ENCODE peak calls at places on chromosomes 4 and X, in five cellular contexts. One of them, this sample, is unnamed.

GRCh38 chr4:74503580-74503979 is 58.6 kb downstream of the AREG start:
- DNase-seq in GM12865: no peak
- DNase-seq in AG04449: no peak
- DNase-seq in astrocyte of the cerebellum: no peak
- DNase-seq in lower lobe of right lung: no peak
- DNase-seq in this sample: no peak

GRCh38 chr4:11487876-11488545 is 59.3 kb upstream of the HS3ST1 start:
- DNase-seq in GM12865: no peak
- DNase-seq in AG04449: no peak
- DNase-seq in astrocyte of the cerebellum: peak
- DNase-seq in lower lobe of right lung: no peak
- DNase-seq in this sample: no peak

GRCh38 chr4:11765849-11766453 is 337.3 kb upstream of the HS3ST1 start:
- DNase-seq in GM12865: peak
- DNase-seq in AG04449: no peak
- DNase-seq in astrocyte of the cerebellum: peak
- DNase-seq in lower lobe of right lung: no peak
- DNase-seq in this sample: no peak

GRCh38 chrX:45129055-45129454 is 71.6 kb downstream of the DIPK2B start:
- DNase-seq in GM12865: no peak
- DNase-seq in AG04449: no peak
- DNase-seq in astrocyte of the cerebellum: no peak
- DNase-seq in lower lobe of right lung: no peak
- DNase-seq in this sample: no peak

GRCh38 chrX:44012484-44013096 is 39.4 kb upstream of the NDP start:
- DNase-seq in GM12865: no peak
- DNase-seq in AG04449: peak
- DNase-seq in astrocyte of the cerebellum: peak
- DNase-seq in lower lobe of right lung: peak
- DNase-seq in this sample: no peak

GRCh38 chr4:120809518-120809917 is 113.0 kb downstream of the PRDM5 start:
- DNase-seq in GM12865: no peak
- DNase-seq in AG04449: no peak
- DNase-seq in astrocyte of the cerebellum: no peak
- DNase-seq in lower lobe of right lung: no peak
- DNase-seq in this sample: no peak

GRCh38 chr4:3489451-3489962 is 26.4 kb downstream of the DOK7 start:
- DNase-seq in GM12865: peak
- DNase-seq in AG04449: no peak
- DNase-seq in astrocyte of the cerebellum: no peak
- DNase-seq in lower lobe of right lung: no peak
- DNase-seq in this sample: no peak

GRCh38 chr4:22556411-22556969 is 40.6 kb upstream of the ADGRA3 start:
- DNase-seq in GM12865: no peak
- DNase-seq in AG04449: no peak
- DNase-seq in astrocyte of the cerebellum: no peak
- DNase-seq in lower lobe of right lung: no peak
- DNase-seq in this sample: no peak

GRCh38 chrX:26262121-26262523 is 46.2 kb downstream of the MAGEB5 start:
- DNase-seq in GM12865: no peak
- DNase-seq in AG04449: no peak
- DNase-seq in astrocyte of the cerebellum: peak
- DNase-seq in lower lobe of right lung: no peak
- DNase-seq in this sample: no peak

GRCh38 chrX:39133971-39134370 is 332.7 kb downstream of the MID1IP1 start:
- DNase-seq in GM12865: peak
- DNase-seq in AG04449: no peak
- DNase-seq in astrocyte of the cerebellum: no peak
- DNase-seq in lower lobe of right lung: no peak
- DNase-seq in this sample: no peak

GRCh38 chr4:148649669-148650331 is 207.6 kb upstream of the NR3C2 start:
- DNase-seq in GM12865: no peak
- DNase-seq in AG04449: no peak
- DNase-seq in astrocyte of the cerebellum: no peak
- DNase-seq in lower lobe of right lung: no peak
- DNase-seq in this sample: no peak

GRCh38 chrX:19888419-19888879 is 1.0 kb upstream of the SH3KBP1 start:
- DNase-seq in GM12865: peak
- DNase-seq in AG04449: no peak
- DNase-seq in astrocyte of the cerebellum: peak
- DNase-seq in lower lobe of right lung: no peak
- DNase-seq in this sample: peak

GRCh38 chrX:19886375-19886774 is 1.0 kb downstream of the SH3KBP1 start:
- DNase-seq in GM12865: no peak
- DNase-seq in AG04449: no peak
- DNase-seq in astrocyte of the cerebellum: no peak
- DNase-seq in lower lobe of right lung: no peak
- DNase-seq in this sample: no peak

GRCh38 chrX:19893722-19894121 is 6.3 kb upstream of the SH3KBP1 start:
- DNase-seq in GM12865: no peak
- DNase-seq in AG04449: peak
- DNase-seq in astrocyte of the cerebellum: peak
- DNase-seq in lower lobe of right lung: no peak
- DNase-seq in this sample: no peak

GRCh38 chrX:19886888-19887531 is 390 bp downstream of the SH3KBP1 start:
- DNase-seq in GM12865: no peak
- DNase-seq in AG04449: no peak
- DNase-seq in astrocyte of the cerebellum: no peak
- DNase-seq in lower lobe of right lung: peak
- DNase-seq in this sample: peak

DNA sequence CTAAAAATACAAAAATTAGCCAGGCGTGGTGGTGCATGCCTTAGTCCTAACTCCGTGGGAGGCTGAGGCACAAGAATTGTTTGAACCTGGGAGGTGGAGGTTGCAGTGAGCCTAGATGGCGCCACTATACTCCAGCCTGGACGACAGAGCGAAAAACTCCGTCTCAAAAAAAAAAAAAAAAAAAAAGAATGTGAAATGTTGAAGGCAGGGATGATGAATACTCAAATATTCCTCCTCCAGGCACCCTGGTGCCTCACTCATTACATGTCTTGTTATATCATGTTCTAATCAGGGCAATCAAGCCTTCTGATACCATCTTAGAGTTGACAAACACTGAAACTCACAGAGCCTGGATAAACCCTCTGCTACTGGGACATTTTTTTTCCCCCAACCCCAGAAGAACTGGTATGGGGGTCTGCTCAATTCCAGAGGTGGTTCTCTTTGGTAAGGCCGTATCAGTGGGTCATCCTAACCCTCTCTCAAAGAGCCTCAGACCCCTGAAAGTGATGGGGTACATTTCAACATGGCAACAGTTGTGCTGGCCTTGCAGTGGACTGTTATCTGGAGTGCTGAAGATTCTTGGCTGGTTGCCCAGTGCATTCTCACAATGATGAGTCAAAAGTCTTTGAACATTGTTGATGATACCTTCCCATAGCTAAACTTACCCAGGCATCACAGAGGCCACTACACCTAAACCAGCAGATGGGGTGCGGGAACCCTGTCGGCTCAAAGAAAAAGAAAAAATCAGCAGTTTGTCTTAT is 2.4 kb upstream of the SH3KBP1 start:
- DNase-seq in GM12865: peak
- DNase-seq in AG04449: no peak
- DNase-seq in astrocyte of the cerebellum: peak
- DNase-seq in lower lobe of right lung: no peak
- DNase-seq in this sample: peak
- TF ChIP-seq CTCF in GM12865: peak
- TF ChIP-seq CTCF in AG04449: no peak
- TF ChIP-seq CTCF in astrocyte of the cerebellum: peak
- TF ChIP-seq CTCF in lower lobe of right lung: no peak
- TF ChIP-seq CTCF in this sample: no peak

GRCh38 chr4:32133141-32133540 is 1413.0 kb downstream of the PCDH7 start:
- DNase-seq in GM12865: no peak
- DNase-seq in AG04449: no peak
- DNase-seq in astrocyte of the cerebellum: no peak
- DNase-seq in lower lobe of right lung: no peak
- DNase-seq in this sample: no peak

GRCh38 chr4:32140636-32141035 is 1420.5 kb downstream of the PCDH7 start:
- DNase-seq in GM12865: peak
- DNase-seq in AG04449: no peak
- DNase-seq in astrocyte of the cerebellum: peak
- DNase-seq in lower lobe of right lung: no peak
- DNase-seq in this sample: no peak

GRCh38 chr4:32133734-32134133 is 1413.6 kb downstream of the PCDH7 start:
- DNase-seq in GM12865: no peak
- DNase-seq in AG04449: no peak
- DNase-seq in astrocyte of the cerebellum: no peak
- DNase-seq in lower lobe of right lung: no peak
- DNase-seq in this sample: no peak

GRCh38 chr4:32136081-32136787 is 1416.1 kb downstream of the PCDH7 start:
- DNase-seq in GM12865: no peak
- DNase-seq in AG04449: no peak
- DNase-seq in astrocyte of the cerebellum: no peak
- DNase-seq in lower lobe of right lung: no peak
- DNase-seq in this sample: no peak

DNA sequence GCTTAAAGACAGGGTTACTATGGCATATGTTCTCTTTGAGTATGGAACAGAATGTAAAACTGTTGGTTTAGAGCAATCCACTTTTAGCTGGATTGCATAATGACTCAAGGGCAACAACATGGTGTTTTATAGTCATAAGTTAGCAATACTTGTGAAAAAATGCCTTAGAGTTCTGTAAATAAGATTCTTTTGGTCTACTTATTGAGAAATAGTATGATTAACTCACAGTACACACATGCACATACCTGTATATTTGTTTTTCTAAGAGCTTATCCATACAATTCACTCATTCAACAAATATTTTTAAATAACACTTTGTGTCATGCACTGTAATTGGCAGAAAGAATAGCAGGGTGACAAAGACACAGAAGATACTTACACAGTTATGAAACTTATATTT is 1415.5 kb downstream of the PCDH7 start:
- DNase-seq in GM12865: no peak
- DNase-seq in AG04449: no peak
- DNase-seq in astrocyte of the cerebellum: no peak
- DNase-seq in lower lobe of right lung: no peak
- DNase-seq in this sample: no peak
- TF ChIP-seq CTCF in GM12865: no peak
- TF ChIP-seq CTCF in AG04449: no peak
- TF ChIP-seq CTCF in astrocyte of the cerebellum: no peak
- TF ChIP-seq CTCF in lower lobe of right lung: no peak
- TF ChIP-seq CTCF in this sample: no peak

GRCh38 chrX:11445540-11445939 is 152.3 kb downstream of the AMELX start:
- DNase-seq in GM12865: no peak
- DNase-seq in AG04449: no peak
- DNase-seq in astrocyte of the cerebellum: no peak
- DNase-seq in lower lobe of right lung: no peak
- DNase-seq in this sample: no peak
- TF ChIP-seq CTCF in GM12865: no peak
- TF ChIP-seq CTCF in AG04449: no peak
- TF ChIP-seq CTCF in astrocyte of the cerebellum: no peak
- TF ChIP-seq CTCF in lower lobe of right lung: peak
- TF ChIP-seq CTCF in this sample: no peak

DNA sequence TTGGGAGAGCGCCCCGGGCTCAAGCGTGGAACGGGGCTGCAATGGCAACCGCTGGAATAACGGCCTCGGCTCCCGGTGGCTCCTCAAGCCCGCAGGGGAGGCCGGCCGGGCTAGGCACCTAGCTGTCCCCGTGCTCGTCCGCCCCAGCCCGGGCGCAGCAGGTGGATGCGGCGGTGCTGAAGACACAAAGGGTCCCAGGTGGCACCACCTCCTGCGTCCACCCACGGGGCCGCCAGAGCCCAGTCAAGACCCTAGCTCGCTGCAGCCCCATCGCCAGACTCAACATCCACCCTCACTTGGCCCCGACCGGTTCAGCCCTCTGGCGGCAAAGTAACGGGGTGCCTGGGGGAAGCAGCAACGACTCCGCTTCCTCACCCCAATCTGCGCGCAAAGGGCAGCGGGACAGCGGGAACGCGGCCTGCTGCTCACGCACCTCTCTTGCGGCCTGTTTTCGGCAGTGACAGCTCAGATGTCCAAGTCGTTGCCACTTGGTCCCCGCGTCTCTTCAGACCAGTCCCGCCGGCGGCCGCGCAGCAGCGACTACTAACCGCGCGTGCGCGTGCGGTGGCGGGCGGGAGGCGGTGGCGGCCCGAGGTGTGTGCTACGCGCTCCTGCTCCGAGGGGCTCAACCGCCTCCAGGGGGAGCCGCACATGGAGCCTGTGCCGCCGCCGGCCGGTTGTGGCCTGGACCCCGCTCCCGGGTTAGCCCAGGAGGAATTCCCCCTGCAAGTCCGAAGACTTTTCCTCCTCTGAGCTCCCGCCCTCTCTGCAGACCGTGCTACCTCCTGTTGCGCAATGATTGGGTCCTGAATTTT is at the start of gene CLGN:
- DNase-seq in GM12865: peak
- DNase-seq in AG04449: no peak
- DNase-seq in astrocyte of the cerebellum: peak
- DNase-seq in lower lobe of right lung: peak
- DNase-seq in this sample: peak
- TF ChIP-seq CTCF in GM12865: peak
- TF ChIP-seq CTCF in AG04449: peak
- TF ChIP-seq CTCF in astrocyte of the cerebellum: peak
- TF ChIP-seq CTCF in lower lobe of right lung: peak
- TF ChIP-seq CTCF in this sample: peak

DNA sequence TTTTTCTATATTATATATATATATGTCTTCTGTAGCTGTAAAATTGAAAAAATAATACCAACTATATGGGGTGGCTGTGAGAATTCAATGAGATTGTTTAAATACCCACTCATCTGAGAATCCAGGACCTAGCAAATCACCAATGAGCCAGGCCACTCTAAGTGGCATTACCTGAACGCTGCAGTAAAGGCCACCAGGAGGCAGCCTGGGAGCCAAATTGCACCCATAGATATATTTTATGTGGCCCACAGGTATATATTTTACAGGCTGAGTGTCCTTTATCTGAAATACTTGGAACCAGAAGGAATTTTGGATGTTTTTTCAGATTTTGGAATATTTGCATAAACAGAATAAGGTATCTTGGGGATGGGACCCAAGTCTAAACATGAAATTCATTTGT is 58.2 kb upstream of the C4orf50 start:
- DNase-seq in GM12865: peak
- DNase-seq in AG04449: no peak
- DNase-seq in astrocyte of the cerebellum: no peak
- DNase-seq in lower lobe of right lung: no peak
- DNase-seq in this sample: no peak
- TF ChIP-seq CTCF in GM12865: peak
- TF ChIP-seq CTCF in AG04449: no peak
- TF ChIP-seq CTCF in astrocyte of the cerebellum: no peak
- TF ChIP-seq CTCF in lower lobe of right lung: no peak
- TF ChIP-seq CTCF in this sample: peak

GRCh38 chrX:153687121-153688039 is at the start of gene SLC6A8:
- DNase-seq in GM12865: peak
- DNase-seq in AG04449: no peak
- DNase-seq in astrocyte of the cerebellum: no peak
- DNase-seq in lower lobe of right lung: peak
- DNase-seq in this sample: peak
- TF ChIP-seq CTCF in GM12865: peak
- TF ChIP-seq CTCF in AG04449: no peak
- TF ChIP-seq CTCF in astrocyte of the cerebellum: peak
- TF ChIP-seq CTCF in lower lobe of right lung: peak
- TF ChIP-seq CTCF in this sample: peak

DNA sequence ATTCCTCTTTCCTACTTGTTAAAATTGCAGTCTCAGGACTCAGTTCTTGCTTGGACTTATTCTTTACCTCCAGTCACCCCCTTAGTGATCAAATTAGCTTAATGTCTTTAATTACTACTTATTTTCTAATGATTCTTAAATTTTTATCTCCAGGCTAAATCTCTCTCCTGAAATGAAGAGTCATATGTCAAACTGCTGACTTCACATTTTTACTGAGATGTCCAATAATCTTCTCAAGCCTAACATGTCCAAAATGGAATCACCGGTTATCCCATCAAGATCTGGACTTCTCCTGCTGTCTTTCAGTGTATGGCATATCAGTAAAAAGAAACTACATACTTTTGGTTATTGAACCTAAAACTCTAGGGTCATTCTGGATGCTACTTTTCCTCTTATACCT is 332.3 kb upstream of the HTR2C start:
- DNase-seq in GM12865: no peak
- DNase-seq in AG04449: no peak
- DNase-seq in astrocyte of the cerebellum: no peak
- DNase-seq in lower lobe of right lung: no peak
- DNase-seq in this sample: no peak
- TF ChIP-seq CTCF in GM12865: no peak
- TF ChIP-seq CTCF in AG04449: no peak
- TF ChIP-seq CTCF in astrocyte of the cerebellum: no peak
- TF ChIP-seq CTCF in lower lobe of right lung: no peak
- TF ChIP-seq CTCF in this sample: no peak